ENCODE peak calls at places on chromosomes 16 and 17, in eight cellular contexts. One of them, this sample, is unnamed.

GRCh38 chr17:38451030-38451839 is 23.0 kb downstream of the ARHGAP23 start:
- DNase-seq in left ventricle myocardium inferior: peak; percentile 65
- DNase-seq in substantia nigra: no peak
- DNase-seq in activated effector memory CD4-positive, alpha-beta T cell treated with anti-CD3 and anti-CD28 coated beads, Interleukin-2, amount 50 U/mL, for 16 hours: no peak
- DNase-seq in naive thymus-derived CD4-positive, alpha-beta T cell: no peak
- DNase-seq in NCI-H1092: no peak
- DNase-seq in adrenal gland: no peak
- DNase-seq in WTC11: peak; percentile 86
- DNase-seq in this sample: no peak

GRCh38 chr17:30429155-30429554 is 48.1 kb upstream of the GOSR1 start:
- DNase-seq in naive thymus-derived CD4-positive, alpha-beta T cell: no peak
- DNase-seq in WTC11: no peak
- DNase-seq in activated effector memory CD4-positive, alpha-beta T cell treated with anti-CD3 and anti-CD28 coated beads, Interleukin-2, amount 50 U/mL, for 16 hours: no peak
- DNase-seq in NCI-H1092: no peak
- DNase-seq in adrenal gland: no peak
- DNase-seq in left ventricle myocardium inferior: no peak
- DNase-seq in substantia nigra: no peak
- DNase-seq in this sample: no peak

GRCh38 chr16:57244767-57245471 is at the start of gene ARL2BP:
- DNase-seq in WTC11: peak; percentile 99
- DNase-seq in activated effector memory CD4-positive, alpha-beta T cell treated with anti-CD3 and anti-CD28 coated beads, Interleukin-2, amount 50 U/mL, for 16 hours: peak; percentile 99
- DNase-seq in naive thymus-derived CD4-positive, alpha-beta T cell: peak; percentile 96
- DNase-seq in NCI-H1092: peak; percentile 90
- DNase-seq in left ventricle myocardium inferior: peak; percentile 99
- DNase-seq in adrenal gland: peak; percentile 98
- DNase-seq in substantia nigra: peak; percentile 98
- DNase-seq in this sample: peak; percentile 99

GRCh38 chr17:76124582-76125390 is 16.3 kb downstream of the FOXJ1 start:
- DNase-seq in naive thymus-derived CD4-positive, alpha-beta T cell: no peak
- DNase-seq in WTC11: peak; percentile 68
- DNase-seq in adrenal gland: no peak
- DNase-seq in substantia nigra: no peak
- DNase-seq in left ventricle myocardium inferior: no peak
- DNase-seq in NCI-H1092: no peak
- DNase-seq in activated effector memory CD4-positive, alpha-beta T cell treated with anti-CD3 and anti-CD28 coated beads, Interleukin-2, amount 50 U/mL, for 16 hours: no peak
- DNase-seq in this sample: no peak

GRCh38 chr16:80167657-80168056 is 373.1 kb upstream of the DYNLRB2 start:
- DNase-seq in substantia nigra: no peak
- DNase-seq in naive thymus-derived CD4-positive, alpha-beta T cell: no peak
- DNase-seq in left ventricle myocardium inferior: no peak
- DNase-seq in WTC11: no peak
- DNase-seq in adrenal gland: no peak
- DNase-seq in NCI-H1092: peak; percentile 47
- DNase-seq in activated effector memory CD4-positive, alpha-beta T cell treated with anti-CD3 and anti-CD28 coated beads, Interleukin-2, amount 50 U/mL, for 16 hours: no peak
- DNase-seq in this sample: no peak

GRCh38 chr17:38430316-38430715 is 2.1 kb downstream of the ARHGAP23 start:
- DNase-seq in adrenal gland: peak; percentile 34
- DNase-seq in substantia nigra: no peak
- DNase-seq in activated effector memory CD4-positive, alpha-beta T cell treated with anti-CD3 and anti-CD28 coated beads, Interleukin-2, amount 50 U/mL, for 16 hours: no peak
- DNase-seq in naive thymus-derived CD4-positive, alpha-beta T cell: no peak
- DNase-seq in WTC11: no peak
- DNase-seq in NCI-H1092: no peak
- DNase-seq in left ventricle myocardium inferior: no peak
- DNase-seq in this sample: no peak

GRCh38 chr16:78957328-78958100 is 643.0 kb downstream of the MAF start:
- DNase-seq in activated effector memory CD4-positive, alpha-beta T cell treated with anti-CD3 and anti-CD28 coated beads, Interleukin-2, amount 50 U/mL, for 16 hours: peak; percentile 81
- DNase-seq in naive thymus-derived CD4-positive, alpha-beta T cell: no peak
- DNase-seq in adrenal gland: peak; percentile 32
- DNase-seq in substantia nigra: peak; percentile 24
- DNase-seq in NCI-H1092: no peak
- DNase-seq in WTC11: no peak
- DNase-seq in left ventricle myocardium inferior: no peak
- DNase-seq in this sample: no peak

GRCh38 chr17:77755410-77755963 is 203.0 kb upstream of the TNRC6C start:
- DNase-seq in naive thymus-derived CD4-positive, alpha-beta T cell: no peak
- DNase-seq in NCI-H1092: no peak
- DNase-seq in WTC11: no peak
- DNase-seq in left ventricle myocardium inferior: no peak
- DNase-seq in adrenal gland: no peak
- DNase-seq in activated effector memory CD4-positive, alpha-beta T cell treated with anti-CD3 and anti-CD28 coated beads, Interleukin-2, amount 50 U/mL, for 16 hours: peak; percentile 31
- DNase-seq in substantia nigra: no peak
- DNase-seq in this sample: no peak

GRCh38 chr16:89197033-89197632 is 3.2 kb downstream of the SLC22A31 start:
- DNase-seq in substantia nigra: no peak
- DNase-seq in adrenal gland: no peak
- DNase-seq in left ventricle myocardium inferior: no peak
- DNase-seq in naive thymus-derived CD4-positive, alpha-beta T cell: no peak
- DNase-seq in WTC11: no peak
- DNase-seq in NCI-H1092: no peak
- DNase-seq in activated effector memory CD4-positive, alpha-beta T cell treated with anti-CD3 and anti-CD28 coated beads, Interleukin-2, amount 50 U/mL, for 16 hours: no peak
- DNase-seq in this sample: no peak

GRCh38 chr16:88856122-88856827 is 472 bp downstream of the GALNS start:
- DNase-seq in NCI-H1092: no peak
- DNase-seq in left ventricle myocardium inferior: no peak
- DNase-seq in WTC11: peak; percentile 55
- DNase-seq in naive thymus-derived CD4-positive, alpha-beta T cell: peak; percentile 13
- DNase-seq in adrenal gland: no peak
- DNase-seq in activated effector memory CD4-positive, alpha-beta T cell treated with anti-CD3 and anti-CD28 coated beads, Interleukin-2, amount 50 U/mL, for 16 hours: peak; percentile 69
- DNase-seq in substantia nigra: peak; percentile 55
- DNase-seq in this sample: no peak

GRCh38 chr17:1713878-1714487 is 3.8 kb upstream of the TLCD2 start:
- DNase-seq in NCI-H1092: no peak
- DNase-seq in adrenal gland: no peak
- DNase-seq in substantia nigra: no peak
- DNase-seq in WTC11: peak; percentile 78
- DNase-seq in naive thymus-derived CD4-positive, alpha-beta T cell: no peak
- DNase-seq in left ventricle myocardium inferior: no peak
- DNase-seq in activated effector memory CD4-positive, alpha-beta T cell treated with anti-CD3 and anti-CD28 coated beads, Interleukin-2, amount 50 U/mL, for 16 hours: no peak
- DNase-seq in this sample: peak; percentile 54

GRCh38 chr16:55062446-55062845 is 131.8 kb downstream of the IRX5 start:
- DNase-seq in NCI-H1092: no peak
- DNase-seq in adrenal gland: no peak
- DNase-seq in WTC11: no peak
- DNase-seq in substantia nigra: no peak
- DNase-seq in naive thymus-derived CD4-positive, alpha-beta T cell: no peak
- DNase-seq in left ventricle myocardium inferior: no peak
- DNase-seq in activated effector memory CD4-positive, alpha-beta T cell treated with anti-CD3 and anti-CD28 coated beads, Interleukin-2, amount 50 U/mL, for 16 hours: no peak
- DNase-seq in this sample: no peak

GRCh38 chr17:82812058-82812457 is 27.8 kb downstream of the ZNF750 start:
- DNase-seq in adrenal gland: no peak
- DNase-seq in activated effector memory CD4-positive, alpha-beta T cell treated with anti-CD3 and anti-CD28 coated beads, Interleukin-2, amount 50 U/mL, for 16 hours: no peak
- DNase-seq in substantia nigra: no peak
- DNase-seq in NCI-H1092: no peak
- DNase-seq in left ventricle myocardium inferior: no peak
- DNase-seq in WTC11: no peak
- DNase-seq in naive thymus-derived CD4-positive, alpha-beta T cell: no peak
- DNase-seq in this sample: no peak

GRCh38 chr17:29567362-29568330 is 809 bp upstream of the ABHD15 start:
- DNase-seq in naive thymus-derived CD4-positive, alpha-beta T cell: peak; percentile 61
- DNase-seq in substantia nigra: peak; percentile 54
- DNase-seq in activated effector memory CD4-positive, alpha-beta T cell treated with anti-CD3 and anti-CD28 coated beads, Interleukin-2, amount 50 U/mL, for 16 hours: peak; percentile 92
- DNase-seq in left ventricle myocardium inferior: peak; percentile 73
- DNase-seq in adrenal gland: peak; percentile 71
- DNase-seq in NCI-H1092: peak; percentile 16
- DNase-seq in WTC11: peak; percentile 74
- DNase-seq in this sample: peak; percentile 73

GRCh38 chr17:28749516-28750177 is 5.8 kb downstream of the TRAF4 start:
- DNase-seq in NCI-H1092: no peak
- DNase-seq in activated effector memory CD4-positive, alpha-beta T cell treated with anti-CD3 and anti-CD28 coated beads, Interleukin-2, amount 50 U/mL, for 16 hours: no peak
- DNase-seq in naive thymus-derived CD4-positive, alpha-beta T cell: no peak
- DNase-seq in substantia nigra: no peak
- DNase-seq in left ventricle myocardium inferior: no peak
- DNase-seq in adrenal gland: no peak
- DNase-seq in WTC11: no peak
- DNase-seq in this sample: no peak

GRCh38 chr17:46764709-46765401 is 53.6 kb downstream of the WNT3 start:
- DNase-seq in NCI-H1092: no peak
- DNase-seq in WTC11: no peak
- DNase-seq in substantia nigra: peak; percentile 17
- DNase-seq in activated effector memory CD4-positive, alpha-beta T cell treated with anti-CD3 and anti-CD28 coated beads, Interleukin-2, amount 50 U/mL, for 16 hours: no peak
- DNase-seq in naive thymus-derived CD4-positive, alpha-beta T cell: no peak
- DNase-seq in adrenal gland: peak; percentile 77
- DNase-seq in left ventricle myocardium inferior: peak; percentile 78
- DNase-seq in this sample: peak; percentile 72

GRCh38 chr16:75550211-75550662 is 5.8 kb downstream of the TMEM231 start:
- DNase-seq in WTC11: peak; percentile 62
- DNase-seq in naive thymus-derived CD4-positive, alpha-beta T cell: peak; percentile 15
- DNase-seq in NCI-H1092: no peak
- DNase-seq in substantia nigra: peak; percentile 60
- DNase-seq in adrenal gland: peak; percentile 22
- DNase-seq in activated effector memory CD4-positive, alpha-beta T cell treated with anti-CD3 and anti-CD28 coated beads, Interleukin-2, amount 50 U/mL, for 16 hours: no peak
- DNase-seq in left ventricle myocardium inferior: no peak
- DNase-seq in this sample: peak; percentile 31

GRCh38 chr17:54009502-54009901 is 186.8 kb downstream of the KIF2B start:
- DNase-seq in NCI-H1092: no peak
- DNase-seq in naive thymus-derived CD4-positive, alpha-beta T cell: no peak
- DNase-seq in substantia nigra: no peak
- DNase-seq in activated effector memory CD4-positive, alpha-beta T cell treated with anti-CD3 and anti-CD28 coated beads, Interleukin-2, amount 50 U/mL, for 16 hours: no peak
- DNase-seq in WTC11: no peak
- DNase-seq in left ventricle myocardium inferior: no peak
- DNase-seq in adrenal gland: no peak
- DNase-seq in this sample: no peak

GRCh38 chr17:82408938-82409318 is 9.2 kb upstream of the HEXD start:
- DNase-seq in left ventricle myocardium inferior: no peak
- DNase-seq in WTC11: no peak
- DNase-seq in NCI-H1092: no peak
- DNase-seq in activated effector memory CD4-positive, alpha-beta T cell treated with anti-CD3 and anti-CD28 coated beads, Interleukin-2, amount 50 U/mL, for 16 hours: no peak
- DNase-seq in adrenal gland: no peak
- DNase-seq in substantia nigra: no peak
- DNase-seq in naive thymus-derived CD4-positive, alpha-beta T cell: no peak
- DNase-seq in this sample: no peak

This sample was measured in stomach.